ENCODE peak calls at places on chromosomes 2 and 18, in ten cellular contexts. Q, S, G, B, J, I, N, Z, K and T are unnamed samples.

GRCh38 chr2:133489641-133490411 is 78.4 kb downstream of the NCKAP5 start:
- DNase-seq in K (peak), J (peak), N (no peak), Q (peak), I (peak), G (no peak), B (no peak), Z (peak), S (no peak), T (peak)

GRCh38 chr2:219302412-219302968 is 6.7 kb downstream of the PTPRN start:
- DNase-seq in J (no peak), S (no peak), G (no peak), K (no peak), N (no peak), Z (no peak), I (no peak), B (no peak), Q (no peak), T (no peak)

GRCh38 chr2:208406474-208407451 is at the start of gene PTH2R:
- DNase-seq in K (peak), J (peak), I (no peak), Z (no peak), B (no peak), N (peak), Q (peak), S (peak), G (peak), T (no peak)

GRCh38 chr2:187169108-187169713 is 278.8 kb downstream of the CALCRL start:
- DNase-seq in K (no peak), N (no peak), Z (no peak), B (no peak), I (no peak), Q (peak), J (no peak), G (no peak), S (peak), T (no peak)

GRCh38 chr2:163467206-163467605 is 268.6 kb downstream of the FIGN start:
- DNase-seq in J (no peak), Q (no peak), B (no peak), N (peak), G (no peak), K (peak), Z (no peak), S (no peak), I (peak), T (no peak)

GRCh38 chr2:44271296-44271695 is 4.0 kb upstream of the SLC3A1 start:
- DNase-seq in B (no peak), J (no peak), I (no peak), Z (no peak), K (no peak), S (no peak), N (no peak), Q (no peak), G (no peak), T (no peak)

GRCh38 chr2:201172279-201172678 is 10.7 kb upstream of the CASP10 start:
- DNase-seq in S (no peak), I (no peak), N (no peak), Z (no peak), J (no peak), B (no peak), K (peak), Q (no peak), G (no peak), T (no peak)

GRCh38 chr2:127048969-127049897 is 57.7 kb downstream of the BIN1 start:
- DNase-seq in K (no peak), G (no peak), S (peak), J (peak), N (peak), Z (no peak), B (no peak), Q (no peak), I (no peak), T (no peak)

GRCh38 chr2:219576505-219577388 is 4.6 kb downstream of the INHA start:
- DNase-seq in Z (no peak), B (no peak), N (no peak), I (no peak), Q (no peak), K (no peak), G (no peak), S (no peak), J (peak), T (no peak)

GRCh38 chr2:200345917-200346316 is 39.4 kb downstream of the SPATS2L start:
- DNase-seq in I (peak), G (no peak), J (no peak), K (no peak), N (no peak), Z (no peak), B (no peak), Q (no peak), S (no peak), T (no peak)

GRCh38 chr18:51643483-51643882 is 446.0 kb upstream of the MEX3C start:
- DNase-seq in B (no peak), G (no peak), Z (no peak), I (no peak), J (no peak), S (no peak), Q (no peak), N (no peak), K (no peak), T (no peak)

GRCh38 chr2:63844616-63845015 is 2.9 kb downstream of the UGP2 start:
- DNase-seq in S (no peak), J (no peak), I (no peak), Z (no peak), N (no peak), G (no peak), Q (no peak), K (no peak), B (no peak), T (no peak)

GRCh38 chr2:158395166-158395565 is 61.4 kb downstream of the CCDC148 start:
- DNase-seq in G (no peak), Z (no peak), B (peak), S (no peak), J (peak), N (no peak), K (no peak), I (peak), Q (peak), T (no peak)

GRCh38 chr2:112777036-112777435 is 7.3 kb downstream of the IL1A start:
- DNase-seq in N (no peak), B (no peak), Z (no peak), J (no peak), Q (peak), K (no peak), I (no peak), S (no peak), G (no peak), T (no peak)

GRCh38 chr18:10739152-10739551 is 213.3 kb downstream of the NAPG start:
- DNase-seq in N (no peak), K (no peak), Z (no peak), B (no peak), J (no peak), G (no peak), S (no peak), I (peak), Q (no peak), T (no peak)

GRCh38 chr2:97935719-97936161 is 60.0 kb downstream of the TMEM131 start:
- DNase-seq in Z (no peak), J (no peak), N (peak), K (peak), S (no peak), G (no peak), B (peak), I (peak), Q (peak), T (no peak)

GRCh38 chr18:944440-944839 is 39.8 kb downstream of the ADCYAP1 start:
- DNase-seq in I (peak), Q (peak), J (no peak), G (no peak), S (no peak), B (peak), Z (no peak), N (no peak), K (peak), T (no peak)

GRCh38 chr2:160402997-160403979 is 90.3 kb downstream of the RBMS1 start:
- DNase-seq in K (peak), S (no peak), J (no peak), G (no peak), Q (no peak), B (no peak), N (no peak), I (peak), Z (no peak), T (no peak)

GRCh38 chr2:164678750-164679149 is 57.5 kb upstream of the GRB14 start:
- DNase-seq in B (no peak), Q (no peak), G (no peak), I (no peak), N (no peak), K (no peak), J (no peak), Z (no peak), S (no peak), T (no peak)

GRCh38 chr2:217922101-217923006 is 80.4 kb downstream of the TNS1 start:
- DNase-seq in S (no peak), B (no peak), K (no peak), I (peak), N (peak), Q (peak), Z (no peak), G (no peak), J (peak), T (no peak)

GRCh38 chr2:119425620-119426395 is 5.8 kb upstream of the TMEM37 start:
- DNase-seq in J (no peak), K (no peak), G (no peak), Q (no peak), B (no peak), S (no peak), Z (no peak), N (no peak), I (no peak), T (no peak)

GRCh38 chr2:150477347-150477746 is 10.1 kb downstream of the RND3 start:
- DNase-seq in Q (peak), B (no peak), G (no peak), N (no peak), I (peak), J (peak), Z (no peak), K (peak), S (no peak), T (no peak)

GRCh38 chr2:99695856-99696255 is 206.0 kb upstream of the REV1 start:
- DNase-seq in I (no peak), J (no peak), N (no peak), S (no peak), B (no peak), G (no peak), Z (no peak), Q (no peak), K (no peak), T (no peak)

GRCh38 chr2:54632733-54633692 is 90.4 kb upstream of the EML6 start:
- DNase-seq in G (no peak), I (peak), S (no peak), N (no peak), Z (no peak), J (peak), B (peak), K (peak), Q (peak), T (no peak)

GRCh38 chr2:112000399-112001135 is 54.5 kb upstream of the TMEM87B start:
- DNase-seq in N (no peak), Z (no peak), G (no peak), J (no peak), I (no peak), Q (no peak), B (no peak), K (no peak), S (no peak), T (no peak)

GRCh38 chr2:60839126-60839813 is 42.1 kb upstream of the REL start:
- DNase-seq in S (peak), I (no peak), J (no peak), K (no peak), Q (no peak), G (no peak), Z (no peak), B (no peak), N (no peak), T (no peak)
- TF ChIP-seq CTCF in S (peak), I (no peak), J (no peak), K (no peak), Q (no peak), G (no peak), Z (no peak), B (no peak), N (no peak), T (no peak)

GRCh38 chr2:90069290-90069894 is 1377.9 kb downstream of the RPIA start:
- DNase-seq in J (no peak), S (peak), N (peak), K (no peak), I (peak), Q (peak), G (peak), B (no peak), Z (no peak), T (no peak)
- TF ChIP-seq CTCF in J (peak), S (peak), N (peak), K (no peak), I (peak), Q (peak), G (peak), B (peak), Z (peak), T (no peak)

DNA sequence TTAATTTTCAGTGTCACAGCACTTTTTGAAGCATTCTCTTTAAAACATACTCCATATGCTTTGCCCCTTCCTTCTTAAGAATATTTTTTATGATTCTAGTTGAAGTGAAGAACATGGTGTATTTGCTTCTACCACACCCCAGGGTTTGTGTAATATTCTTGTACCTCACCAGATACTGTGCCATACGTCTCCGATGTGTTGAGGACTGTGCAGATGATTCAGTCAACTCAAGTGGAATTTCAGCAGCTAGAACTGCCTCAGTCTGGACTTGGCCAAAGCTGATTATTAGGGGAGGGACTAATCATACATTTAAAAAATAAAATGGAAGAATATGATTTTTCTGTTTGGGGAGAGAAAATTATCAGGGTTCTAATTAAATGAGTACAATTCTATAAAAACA is 115.7 kb downstream of the MYO1B start:
- DNase-seq in B (no peak), K (no peak), S (no peak), Z (no peak), J (no peak), N (no peak), G (no peak), I (no peak), Q (no peak), T (no peak)
- TF ChIP-seq CTCF in B (no peak), K (no peak), S (no peak), Z (no peak), J (no peak), N (no peak), G (no peak), I (no peak), Q (no peak), T (no peak)

GRCh38 chr18:45606007-45606406 is 9.3 kb upstream of the SLC14A2 start:
- DNase-seq in J (no peak), Q (no peak), S (no peak), N (no peak), I (no peak), K (no peak), Z (no peak), G (no peak), B (no peak), T (no peak)
- TF ChIP-seq CTCF in J (no peak), Q (no peak), S (no peak), N (no peak), I (no peak), K (no peak), Z (no peak), G (no peak), B (no peak), T (no peak)

DNA sequence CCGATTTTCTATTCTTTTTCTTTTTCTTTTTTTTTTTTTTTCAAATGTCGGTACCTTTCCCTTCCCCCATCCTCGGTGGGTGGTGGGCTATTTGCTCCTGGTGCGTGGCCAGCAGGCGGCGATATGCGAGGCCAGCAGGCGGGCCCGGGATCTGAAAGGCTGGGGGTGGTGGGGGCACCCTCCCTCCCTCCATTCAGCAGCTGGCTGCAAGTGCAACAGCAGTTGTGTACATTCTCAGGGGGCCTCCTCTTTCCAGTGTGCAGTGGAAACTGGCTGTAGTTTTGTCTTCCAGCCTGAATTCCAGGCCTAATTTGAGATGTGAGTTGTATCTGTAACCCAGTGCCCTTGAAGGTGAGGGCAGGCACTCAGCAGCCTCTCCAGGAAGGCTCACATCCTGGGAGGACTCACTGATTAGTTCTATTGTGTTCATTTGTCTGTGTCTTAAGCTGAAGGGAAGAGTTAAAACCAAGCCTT is 3.1 kb downstream of the MYCN start:
- DNase-seq in Q (no peak), K (no peak), N (peak), J (no peak), Z (peak), G (peak), I (no peak), S (peak), B (no peak), T (no peak)
- TF ChIP-seq CTCF in Q (no peak), K (no peak), N (peak), J (no peak), Z (peak), G (peak), I (no peak), S (peak), B (no peak), T (no peak)